ENCODE peak calls at places on chromosomes 13 and 19, in seven cellular contexts. A is mesenteric fat pad; W is substantia nigra; H is astrocyte of the spinal cord; M is stimulated activated CD4-positive, alpha-beta T cell treated with anti-CD3 and anti-CD28 coated beads, Interleukin-15, amount 100 ng/mL, for 1 hour; O is HS-5; S is T1000. I is an unnamed sample.

GRCh38 chr19:2500861-2501260 is 24.9 kb downstream of the GADD45B start:
- DNase-seq in O (no peak), H (no peak), A (no peak), M (no peak), S (no peak), W (no peak), I (no peak)

GRCh38 chr13:67134322-67135129 is 95.6 kb downstream of the PCDH9 start:
- DNase-seq in H (peak), W (no peak), M (no peak), O (no peak), A (no peak), S (no peak), I (no peak)

GRCh38 chr19:58572818-58573657 is at the start of gene MZF1:
- DNase-seq in A (peak), H (peak), S (no peak), M (peak), W (no peak), O (peak), I (peak)

GRCh38 chr13:28718186-28718537 is 608 bp downstream of the SLC46A3 start:
- DNase-seq in S (no peak), H (no peak), M (no peak), A (no peak), O (no peak), W (no peak), I (no peak)

GRCh38 chr19:12544401-12544876 is 6.8 kb downstream of the ZNF564 start:
- DNase-seq in W (no peak), H (peak), S (no peak), A (no peak), M (no peak), O (no peak), I (no peak)

GRCh38 chr13:43561081-43561480 is 225.7 kb downstream of the ENOX1 start:
- DNase-seq in S (no peak), O (no peak), A (no peak), W (no peak), M (no peak), H (no peak), I (no peak)

GRCh38 chr19:12664406-12665280 is 1.9 kb downstream of the MAN2B1 start:
- DNase-seq in A (no peak), H (no peak), M (no peak), S (no peak), O (no peak), W (no peak), I (no peak)

GRCh38 chr13:89279374-89279773 is 1608.2 kb downstream of the SLITRK5 start:
- DNase-seq in W (no peak), M (no peak), A (no peak), O (no peak), H (no peak), S (no peak), I (no peak)

GRCh38 chr13:111909971-111910671 is 156.8 kb upstream of the SOX1 start:
- DNase-seq in O (no peak), A (peak), W (no peak), H (no peak), M (no peak), S (no peak), I (no peak)

GRCh38 chr13:104114111-104114510 is 1047.9 kb upstream of the SLC10A2 start:
- DNase-seq in W (no peak), S (no peak), M (no peak), O (no peak), A (no peak), H (no peak), I (no peak)

GRCh38 chr13:66305960-66306617 is 924.0 kb downstream of the PCDH9 start:
- DNase-seq in M (no peak), O (no peak), W (no peak), H (no peak), A (no peak), S (no peak), I (no peak)

GRCh38 chr19:47805313-47805712 is 962 bp upstream of the TPRX1 start:
- DNase-seq in A (no peak), M (no peak), S (no peak), W (no peak), O (no peak), H (no peak), I (no peak)

GRCh38 chr13:113794764-113795173 is 35.7 kb downstream of the TMEM255B start:
- DNase-seq in W (no peak), S (no peak), H (no peak), O (no peak), M (no peak), A (peak), I (peak)

GRCh38 chr19:41223431-41224234 is 4.6 kb downstream of the AXL start:
- DNase-seq in H (peak), A (no peak), O (peak), W (no peak), S (peak), M (no peak), I (no peak)

GRCh38 chr13:108595416-108596257 is 33.8 kb upstream of the MYO16 start:
- DNase-seq in W (peak), S (no peak), H (peak), M (no peak), A (no peak), O (no peak), I (no peak)

GRCh38 chr13:62046512-62046911 is 630.9 kb upstream of the PCDH20 start:
- DNase-seq in M (no peak), W (no peak), S (no peak), A (peak), O (no peak), H (no peak), I (no peak)

GRCh38 chr13:43942301-43942700 is 62.6 kb downstream of the LACC1 start:
- DNase-seq in S (no peak), W (no peak), O (no peak), H (peak), M (no peak), A (no peak), I (no peak)

GRCh38 chr13:110505594-110505993 is 55.9 kb downstream of the RAB20 start:
- DNase-seq in M (no peak), S (no peak), A (no peak), W (no peak), O (no peak), H (no peak), I (no peak)

GRCh38 chr19:13428352-13428751 is 77.9 kb downstream of the CACNA1A start:
- DNase-seq in O (no peak), S (no peak), A (no peak), H (no peak), W (no peak), M (no peak), I (no peak)

GRCh38 chr19:18650048-18650435 is 13.2 kb downstream of the KLHL26 start:
- DNase-seq in S (no peak), O (no peak), H (peak), M (no peak), A (no peak), W (no peak), I (no peak)

GRCh38 chr13:99459101-99459500 is 42.2 kb upstream of the TM9SF2 start:
- DNase-seq in A (no peak), O (no peak), M (no peak), H (no peak), S (no peak), W (no peak), I (no peak)

GRCh38 chr13:102280366-102280765 is 121.5 kb downstream of the FGF14 start:
- DNase-seq in S (no peak), M (no peak), W (no peak), A (no peak), H (no peak), O (no peak), I (no peak)

GRCh38 chr13:74301200-74302063 is 167.2 kb upstream of the KLF12 start:
- DNase-seq in O (no peak), M (no peak), A (no peak), W (no peak), S (no peak), H (peak), I (no peak)

I was measured in sciatic nerve.